ENCODE peak calls at places on chromosomes 1 and 21, in six cellular contexts. B is esophagus muscularis mucosa; I is activated naive CD4-positive, alpha-beta T cell treated with Interleukin-2 at 50 U/mL for 16 hours; Q is sciatic nerve; Y is neural crest cell; U is GM18507. L is an unnamed sample.
A peak's percentile ranks its signal among the peaks of the same experiment; 100 is the strongest.

GRCh38 chr21:45109831-45110492 is 35.6 kb downstream of the ADARB1 start:
- DNase-seq in I (peak; percentile 32), Y (no peak), U (peak; percentile 65), B (no peak), Q (no peak), L (no peak)

GRCh38 chr21:45302082-45303061 is 14.7 kb upstream of the POFUT2 start:
- DNase-seq in B (no peak), Y (no peak), Q (peak; percentile 87), I (peak; percentile 67), U (no peak), L (no peak)

GRCh38 chr1:59814180-59814900 is 409 bp upstream of the HOOK1 start:
- DNase-seq in I (peak; percentile 81), Y (peak; percentile 14), B (no peak), U (peak; percentile 78), Q (peak; percentile 56), L (peak; percentile 93)

GRCh38 chr1:45473302-45473701 is 17.7 kb downstream of the TESK2 start:
- DNase-seq in U (peak; percentile 18), Q (no peak), B (no peak), I (no peak), Y (no peak), L (no peak)

GRCh38 chr21:46168238-46168637 is 12.9 kb upstream of the FTCD start:
- DNase-seq in U (no peak), I (no peak), Y (no peak), Q (no peak), B (no peak), L (peak; percentile 81)

GRCh38 chr1:183872406-183872805 is 67.5 kb downstream of the RGL1 start:
- DNase-seq in I (no peak), U (no peak), Q (no peak), B (no peak), Y (no peak), L (no peak)

GRCh38 chr1:225877570-225877969 is 4.6 kb downstream of the TMEM63A start:
- DNase-seq in I (peak; percentile 19), Q (peak; percentile 73), U (no peak), B (no peak), Y (peak; percentile 65), L (peak; percentile 90)

GRCh38 chr1:159943908-159944622 is 1.3 kb downstream of the IGSF9 start:
- DNase-seq in Q (no peak), U (no peak), B (no peak), I (no peak), Y (no peak), L (peak; percentile 82)

GRCh38 chr1:161763522-161764098 is 2.5 kb upstream of the ATF6 start:
- DNase-seq in B (no peak), I (peak; percentile 43), U (no peak), Q (no peak), Y (no peak), L (no peak)

GRCh38 chr1:35851175-35851869 is 31.7 kb upstream of the AGO1 start:
- DNase-seq in B (no peak), U (no peak), Y (no peak), I (no peak), Q (no peak), L (no peak)

GRCh38 chr1:113396585-113396984 is 6.3 kb downstream of the MAGI3 start:
- DNase-seq in I (no peak), Q (no peak), B (no peak), Y (no peak), U (no peak), L (no peak)

GRCh38 chr1:22385537-22385936 is 66.1 kb upstream of the ZBTB40 start:
- DNase-seq in Y (no peak), Q (no peak), I (no peak), U (no peak), B (no peak), L (no peak)

GRCh38 chr1:80258659-80259058 is 1252.1 kb upstream of the ADGRL4 start:
- DNase-seq in Y (no peak), Q (no peak), I (no peak), B (no peak), U (no peak), L (no peak)

GRCh38 chr1:45677751-45678245 is 8.5 kb downstream of the GPBP1L1 start:
- DNase-seq in U (no peak), B (no peak), Y (no peak), Q (no peak), I (no peak), L (no peak)

GRCh38 chr21:39385299-39386145 is 36.6 kb upstream of the HMGN1 start:
- DNase-seq in U (no peak), B (no peak), I (peak; percentile 62), Q (peak; percentile 87), Y (no peak), L (peak; percentile 26)

GRCh38 chr21:29208666-29209059 is 78.2 kb downstream of the MAP3K7CL start:
- DNase-seq in Y (no peak), B (no peak), U (no peak), Q (no peak), I (no peak), L (no peak)

GRCh38 chr1:89633103-89633744 is at the start of gene LRRC8C:
- DNase-seq in U (peak; percentile 26), Y (peak; percentile 44), Q (peak; percentile 76), B (no peak), I (peak; percentile 62), L (peak; percentile 90)

GRCh38 chr1:3890389-3891328 is 9.4 kb downstream of the C1orf174 start:
- DNase-seq in B (no peak), Y (no peak), I (no peak), Q (no peak), U (no peak), L (no peak)

GRCh38 chr1:6246497-6247295 is 2.7 kb downstream of the HES3 start:
- DNase-seq in I (peak; percentile 81), Y (peak; percentile 95), B (no peak), Q (peak; percentile 92), U (peak; percentile 79), L (peak; percentile 75)

GRCh38 chr1:235938714-235939487 is 72.2 kb upstream of the LYST start:
- DNase-seq in U (no peak), Q (peak; percentile 12), B (no peak), I (no peak), Y (no peak), L (no peak)

GRCh38 chr21:35448876-35449599 is 399.9 kb upstream of the RUNX1 start:
- DNase-seq in Q (no peak), Y (no peak), U (no peak), I (no peak), B (no peak), L (no peak)

GRCh38 chr1:200486634-200487033 is 76.8 kb upstream of the ZNF281 start:
- DNase-seq in B (no peak), U (no peak), Q (no peak), Y (no peak), I (no peak), L (no peak)

GRCh38 chr1:65011983-65012382 is 45.6 kb upstream of the JAK1 start:
- DNase-seq in B (no peak), U (no peak), Q (no peak), I (no peak), Y (no peak), L (no peak)

GRCh38 chr1:112395261-112395831 is 668 bp upstream of the CTTNBP2NL start:
- DNase-seq in B (no peak), U (no peak), Q (no peak), I (no peak), Y (no peak), L (no peak)

GRCh38 chr1:204341380-204341779 is 18.3 kb downstream of the PLEKHA6 start:
- DNase-seq in U (no peak), Y (no peak), Q (no peak), B (no peak), I (no peak), L (no peak)

GRCh38 chr1:66752671-66753371 is 562 bp downstream of the DYNLT5 start:
- DNase-seq in I (no peak), Y (no peak), Q (no peak), B (no peak), U (no peak), L (no peak)

GRCh38 chr1:233707153-233707905 is 93.4 kb downstream of the KCNK1 start:
- DNase-seq in I (no peak), Q (no peak), U (no peak), B (peak; percentile 78), Y (no peak), L (no peak)

GRCh38 chr21:33259995-33260394 is 6.2 kb upstream of the IL10RB start:
- DNase-seq in U (no peak), I (no peak), Y (no peak), Q (peak; percentile 69), B (no peak), L (no peak)

GRCh38 chr1:159981351-159982055 is 27.5 kb upstream of the SLAMF9 start:
- DNase-seq in U (no peak), Y (no peak), I (no peak), Q (no peak), B (peak; percentile 75), L (no peak)